ENCODE peak calls at places on chromosomes 5 and 9, in seven cellular contexts. V, P, G, N, L, C and O are unnamed samples. For H3K4me1, the result is how much of the 10 kb centered on the place peaks cover.

GRCh38 chr5:113804943-113805342 is 291.4 kb downstream of the YTHDC2 start:
- DNase-seq in V (no peak), P (no peak), G (no peak), N (no peak), L (no peak), C (no peak), O (no peak)

GRCh38 chr5:54883374-54884194 is 101.8 kb downstream of the ESM1 start:
- DNase-seq in V (peak), P (peak), G (peak), N (no peak), L (peak), C (peak), O (peak)

GRCh38 chr5:10653033-10653432 is 89.2 kb downstream of the ANKRD33B start:
- DNase-seq in V (no peak), P (no peak), G (peak), N (no peak), L (no peak), C (no peak), O (peak)

GRCh38 chr5:52150501-52150900 is 637.2 kb upstream of the ITGA1 start:
- DNase-seq in V (no peak), P (no peak), G (no peak), N (no peak), L (no peak), C (no peak), O (no peak)

GRCh38 chr5:78500028-78500427 is 139.6 kb downstream of the SCAMP1 start:
- DNase-seq in V (no peak), P (no peak), G (no peak), N (no peak), L (no peak), C (no peak), O (no peak)

GRCh38 chr5:171433952-171434676 is 14.7 kb downstream of the FGF18 start:
- DNase-seq in V (no peak), P (no peak), G (no peak), N (no peak), L (no peak), C (no peak), O (peak)

GRCh38 chr5:126044111-126044668 is 379.0 kb upstream of the GRAMD2B start:
- DNase-seq in V (no peak), P (no peak), G (peak), N (no peak), L (no peak), C (no peak), O (no peak)

GRCh38 chr5:170380361-170380951 is 8.7 kb downstream of the KCNMB1 start:
- DNase-seq in V (no peak), P (no peak), G (no peak), N (no peak), L (no peak), C (no peak), O (no peak)

GRCh38 chr5:141510850-141511718 is 22.2 kb downstream of the PCDHGC5 start:
- DNase-seq in V (no peak), P (no peak), G (no peak), N (no peak), L (no peak), C (no peak), O (no peak)

GRCh38 chr5:131382407-131383395 is 118.8 kb downstream of the CDC42SE2 start:
- DNase-seq in V (peak), P (no peak), G (peak), N (peak), L (no peak), C (peak), O (no peak)

GRCh38 chr9:129347323-129348120 is 169.5 kb upstream of the IER5L start:
- DNase-seq in V (no peak), P (no peak), G (peak), N (peak), L (no peak), C (no peak), O (no peak)

GRCh38 chr9:96655198-96655851 is at the start of gene PRXL2C:
- DNase-seq in V (peak), P (peak), G (peak), N (peak), L (peak), C (no peak), O (peak)

GRCh38 chr9:94553029-94553938 is 1.6 kb upstream of the PCAT7 start:
- DNase-seq in V (no peak), P (no peak), G (no peak), N (no peak), L (peak), C (no peak), O (no peak)

GRCh38 chr9:87816041-87816440 is 66.6 kb upstream of the SPATA31E1 start:
- DNase-seq in V (no peak), P (no peak), G (peak), N (no peak), L (no peak), C (no peak), O (no peak)

GRCh38 chr5:151214614-151215545 is 9.0 kb downstream of the CCDC69 start:
- DNase-seq in V (no peak), P (no peak), G (no peak), N (no peak), L (peak), C (no peak), O (peak)

GRCh38 chr9:113682297-113682771 is 193.8 kb upstream of the ZNF618 start:
- DNase-seq in V (peak), P (peak), G (peak), N (peak), L (peak), C (peak), O (no peak)

GRCh38 chr5:102720954-102721353 is 34.2 kb upstream of the PAM start:
- DNase-seq in V (no peak), P (no peak), G (peak), N (no peak), L (no peak), C (no peak), O (no peak)

GRCh38 chr5:124920909-124921666 is 174.6 kb upstream of the ZNF608 start:
- DNase-seq in V (no peak), P (no peak), G (no peak), N (no peak), L (no peak), C (no peak), O (no peak)

GRCh38 chr9:70694758-70695157 is 280.3 kb upstream of the KLF9 start:
- DNase-seq in V (no peak), P (no peak), G (no peak), N (no peak), L (no peak), C (no peak), O (no peak)

GRCh38 chr5:93018461-93018860 is 562.6 kb downstream of the NR2F1-AS1 start:
- DNase-seq in V (no peak), P (no peak), G (peak), N (no peak), L (no peak), C (no peak), O (no peak)

GRCh38 chr9:129335456-129336129 is 157.5 kb upstream of the IER5L start:
- DNase-seq in V (no peak), P (no peak), G (no peak), N (no peak), L (no peak), C (no peak), O (no peak)

GRCh38 chr5:167245871-167246270 is 1045.6 kb upstream of the WWC1 start:
- DNase-seq in V (no peak), P (no peak), G (no peak), N (no peak), L (no peak), C (no peak), O (no peak)

GRCh38 chr5:181243020-181243520 is 636 bp downstream of the RACK1 start:
- DNase-seq in V (no peak), P (no peak), G (no peak), N (no peak), L (no peak), C (no peak), O (no peak)

GRCh38 chr5:77869115-77869798 is 93.1 kb upstream of the TBCA start:
- DNase-seq in V (no peak), P (no peak), G (no peak), N (no peak), L (no peak), C (no peak), O (no peak)

GRCh38 chr5:101838329-101838964 is 457.6 kb downstream of the SLCO4C1 start:
- DNase-seq in V (no peak), P (no peak), G (peak), N (no peak), L (no peak), C (no peak), O (no peak)

GRCh38 chr5:115816226-115817042 is at the start of gene CDO1:
- DNase-seq in V (no peak), P (peak), G (peak), N (no peak), L (peak), C (peak), O (peak)

GRCh38 chr9:131609116-131609830 is 64.0 kb downstream of the PRRT1B start:
- DNase-seq in V (no peak), P (peak), G (peak), N (peak), L (no peak), C (no peak), O (no peak)
- H3K4me1 ChIP-seq in V (under half), P (under half), G (under half), N (under half), L (under half), C (under half), O (under half)

GRCh38 chr5:153711755-153712154 is 221.3 kb downstream of the GRIA1 start:
- DNase-seq in V (no peak), P (no peak), G (peak), N (no peak), L (no peak), C (no peak), O (no peak)
- TF ChIP-seq CTCF in V (no peak), P (no peak), G (peak), N (no peak), L (no peak), C (no peak), O (no peak)

GRCh38 chr9:137550241-137550621 is at the start of gene PNPLA7:
- DNase-seq in V (peak), P (peak), G (peak), N (peak), L (peak), C (peak), O (peak)

GRCh38 chr9:137554349-137554748 is 2.7 kb downstream of the MRPL41 start:
- DNase-seq in V (no peak), P (no peak), G (no peak), N (no peak), L (no peak), C (no peak), O (no peak)

GRCh38 chr9:137555179-137555578 is 3.5 kb downstream of the MRPL41 start:
- DNase-seq in V (no peak), P (no peak), G (no peak), N (no peak), L (no peak), C (no peak), O (no peak)

GRCh38 chr9:137550958-137551655 is 572 bp upstream of the MRPL41 start:
- DNase-seq in V (peak), P (no peak), G (peak), N (peak), L (no peak), C (peak), O (peak)

GRCh38 chr9:137551656-137552534 is at the start of gene MRPL41:
- DNase-seq in V (peak), P (peak), G (peak), N (peak), L (peak), C (peak), O (peak)
- TF ChIP-seq POLR2A in V (peak), P (peak), G (peak), N (peak), L (peak), C (peak), O (peak)

DNA sequence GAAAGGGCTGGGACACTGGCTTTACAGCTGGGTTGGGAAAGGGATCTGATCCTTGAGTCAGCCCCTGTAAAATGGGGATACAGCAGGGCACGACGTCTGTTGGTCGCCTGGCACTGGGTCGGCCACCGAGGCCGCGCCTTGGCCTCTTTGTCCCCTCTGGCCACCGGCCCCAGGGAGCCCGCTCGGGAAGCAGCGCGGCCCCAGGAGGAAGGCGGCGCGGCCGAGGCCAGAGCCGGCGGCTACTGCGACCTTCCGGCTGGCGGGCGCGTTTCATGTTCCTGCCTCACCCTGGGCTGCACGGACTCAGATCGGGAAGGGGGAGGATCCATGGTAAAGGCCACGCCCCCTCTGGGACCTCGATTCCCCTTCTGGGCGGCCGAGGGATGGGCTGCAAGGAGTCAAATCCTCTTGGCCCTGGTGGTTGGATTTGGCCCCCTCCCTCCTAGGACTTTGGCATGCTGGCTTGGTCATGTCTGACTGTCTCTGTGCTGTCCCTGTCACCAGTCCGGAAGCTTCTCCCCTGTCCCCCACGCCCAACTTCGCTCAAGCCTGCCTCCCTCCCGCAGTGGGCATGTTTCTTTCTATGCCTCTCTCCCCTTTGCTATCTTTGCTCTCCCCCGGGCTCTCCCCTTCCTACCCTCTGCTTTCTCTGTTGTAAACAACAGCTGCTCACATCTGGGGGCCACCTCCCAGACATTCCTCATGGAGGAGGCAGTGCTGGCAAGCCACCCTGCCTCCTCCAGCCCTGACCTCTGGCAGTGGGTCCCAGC is 25.8 kb downstream of the FPGS start:
- DNase-seq in V (peak), P (peak), G (peak), N (peak), L (peak), C (peak), O (peak)
- H3K4me1 ChIP-seq in V (under half), P (under half), G (under half), N (under half), L (under half), C (under half), O (half or more)

GRCh38 chr5:68661237-68661636 is 432.6 kb upstream of the SLC30A5 start:
- DNase-seq in V (peak), P (no peak), G (peak), N (peak), L (peak), C (peak), O (no peak)
- TF ChIP-seq CTCF in V (peak), P (no peak), G (peak), N (peak), L (peak), C (peak), O (no peak)

DNA sequence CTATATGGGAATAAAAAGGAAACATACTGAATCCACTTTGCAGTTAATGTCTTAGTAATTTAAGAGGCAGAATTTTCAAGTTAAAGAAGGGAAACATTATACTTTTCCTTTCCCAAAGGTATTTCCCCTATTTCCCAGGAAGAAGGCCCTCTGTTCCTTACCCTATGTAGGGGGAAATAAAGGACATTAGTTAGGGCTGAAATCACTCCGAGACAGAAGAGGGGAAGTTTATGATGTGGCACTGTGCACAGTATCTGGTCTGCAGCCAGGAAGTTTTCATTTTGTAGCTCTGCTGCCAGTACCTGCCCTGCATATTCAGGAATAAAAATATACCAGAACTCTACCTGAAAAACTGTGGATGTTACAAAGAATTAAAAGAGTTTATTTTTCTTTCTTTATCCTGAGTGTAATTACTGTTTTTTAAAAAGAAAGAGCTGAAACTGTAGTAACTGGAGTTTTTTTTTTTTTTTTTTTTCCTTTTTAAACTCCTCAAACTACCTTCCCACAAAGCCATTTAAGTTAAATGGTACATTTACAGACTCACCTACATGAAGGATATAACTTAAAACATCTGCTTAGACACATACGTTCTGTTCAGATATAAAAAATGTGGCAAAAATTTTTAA is 7.3 kb downstream of the MEF2C start:
- DNase-seq in V (no peak), P (no peak), G (no peak), N (no peak), L (no peak), C (no peak), O (no peak)
- TF ChIP-seq POLR2A in V (peak), P (no peak), G (no peak), N (no peak), L (no peak), C (no peak), O (no peak)

GRCh38 chr5:173152547-173152946 is 8.2 kb downstream of the BNIP1 start:
- DNase-seq in V (no peak), P (no peak), G (no peak), N (no peak), L (no peak), C (no peak), O (no peak)

GRCh38 chr5:173144200-173145176 is at the start of gene BNIP1:
- DNase-seq in V (peak), P (peak), G (peak), N (peak), L (peak), C (peak), O (peak)

GRCh38 chr5:173153842-173154241 is 9.5 kb downstream of the BNIP1 start:
- DNase-seq in V (no peak), P (no peak), G (no peak), N (no peak), L (no peak), C (no peak), O (no peak)

GRCh38 chr5:173143567-173143966 is 764 bp upstream of the BNIP1 start:
- DNase-seq in V (no peak), P (no peak), G (no peak), N (no peak), L (no peak), C (no peak), O (no peak)

GRCh38 chr5:173148354-173148753 is 4.0 kb downstream of the BNIP1 start:
- DNase-seq in V (no peak), P (no peak), G (no peak), N (no peak), L (no peak), C (no peak), O (no peak)
- H3K4me1 ChIP-seq in V (under half), P (under half), G (under half), N (under half), L (under half), C (under half), O (under half)